ENCODE peak calls at places on chromosomes 5 and 9, in five cellular contexts. R, G, Z, K and B are unnamed samples.

GRCh38 chr9:26426732-26427131 is 465.9 kb downstream of the CAAP1 start:
- DNase-seq in R (no peak), G (no peak), Z (no peak), K (no peak), B (no peak)

GRCh38 chr9:6230037-6230778 is 14.6 kb downstream of the IL33 start:
- DNase-seq in R (no peak), G (no peak), Z (no peak), K (no peak), B (no peak)

GRCh38 chr9:82035332-82035731 is 46.8 kb downstream of the SPATA31D1 start:
- DNase-seq in R (no peak), G (no peak), Z (no peak), K (no peak), B (no peak)

GRCh38 chr9:16417101-16417500 is 453.4 kb downstream of the BNC2 start:
- DNase-seq in R (no peak), G (no peak), Z (no peak), K (peak; percentile 21), B (no peak)

GRCh38 chr5:72251386-72251785 is 68.7 kb downstream of the MRPS27 start:
- DNase-seq in R (no peak), G (no peak), Z (no peak), K (no peak), B (no peak)

GRCh38 chr5:55634204-55634785 is 77.8 kb downstream of the SLC38A9 start:
- DNase-seq in R (no peak), G (no peak), Z (no peak), K (no peak), B (no peak)

GRCh38 chr5:92543246-92543645 is 1037.8 kb downstream of the NR2F1-AS1 start:
- DNase-seq in R (no peak), G (no peak), Z (no peak), K (no peak), B (no peak)

GRCh38 chr5:173420108-173420507 is 91.9 kb upstream of the STC2 start:
- DNase-seq in R (no peak), G (no peak), Z (peak; percentile 82), K (no peak), B (no peak)

GRCh38 chr5:1892211-1892610 is 9.5 kb upstream of the IRX4 start:
- DNase-seq in R (no peak), G (no peak), Z (no peak), K (no peak), B (no peak)

GRCh38 chr5:11878846-11879245 is 25.4 kb downstream of the CTNND2 start:
- DNase-seq in R (no peak), G (no peak), Z (no peak), K (no peak), B (no peak)

GRCh38 chr9:75604661-75605060 is 285.8 kb upstream of the PCSK5 start:
- DNase-seq in R (no peak), G (no peak), Z (no peak), K (no peak), B (no peak)

GRCh38 chr5:179603308-179603707 is 20.2 kb downstream of the HNRNPH1 start:
- DNase-seq in R (no peak), G (no peak), Z (peak; percentile 51), K (no peak), B (no peak)

GRCh38 chr5:121296357-121296756 is 555.3 kb upstream of the FTMT start:
- DNase-seq in R (no peak), G (no peak), Z (no peak), K (no peak), B (no peak)

GRCh38 chr5:154474957-154475334 is 3.1 kb downstream of the HAND1 start:
- DNase-seq in R (no peak), G (no peak), Z (no peak), K (no peak), B (no peak)

GRCh38 chr5:15690611-15691010 is 190.6 kb downstream of the FBXL7 start:
- DNase-seq in R (no peak), G (no peak), Z (no peak), K (no peak), B (no peak)

GRCh38 chr5:39892708-39893107 is 467.9 kb upstream of the DAB2 start:
- DNase-seq in R (no peak), G (no peak), Z (no peak), K (no peak), B (no peak)

GRCh38 chr9:4742246-4742645 is 1.2 kb upstream of the AK3 start:
- DNase-seq in R (no peak), G (no peak), Z (no peak), K (no peak), B (no peak)

GRCh38 chr9:128892223-128892892 is 10.4 kb downstream of the LRRC8A start:
- DNase-seq in R (peak; percentile 89), G (no peak), Z (peak; percentile 97), K (peak; percentile 96), B (no peak)

GRCh38 chr5:13831236-13831810 is 113.2 kb downstream of the DNAH5 start:
- DNase-seq in R (no peak), G (no peak), Z (no peak), K (no peak), B (no peak)

GRCh38 chr5:10564838-10565784 is 1.2 kb downstream of the ANKRD33B start:
- DNase-seq in R (no peak), G (no peak), Z (no peak), K (no peak), B (peak; percentile 85)

GRCh38 chr5:38765461-38765861 is 80.4 kb upstream of the OSMR start:
- DNase-seq in R (no peak), G (no peak), Z (no peak), K (no peak), B (no peak)

GRCh38 chr9:128702445-128702948 is at the start of gene PKN3:
- DNase-seq in R (peak; percentile 92), G (peak; percentile 69), Z (peak; percentile 91), K (no peak), B (no peak)

GRCh38 chr9:131379056-131379455 is 14.8 kb upstream of the PRRC2B start:
- DNase-seq in R (no peak), G (no peak), Z (no peak), K (no peak), B (no peak)

GRCh38 chr9:21555911-21556310 is 73.8 kb upstream of the IFNE start:
- DNase-seq in R (no peak), G (no peak), Z (no peak), K (no peak), B (no peak)

GRCh38 chr5:1840741-1841521 is 39.7 kb downstream of the NDUFS6 start:
- DNase-seq in R (no peak), G (no peak), Z (no peak), K (no peak), B (no peak)

GRCh38 chr5:60195083-60195482 is 301.6 kb upstream of the PDE4D start:
- DNase-seq in R (no peak), G (no peak), Z (no peak), K (no peak), B (no peak)

GRCh38 chr9:69379250-69379982 is 54.4 kb downstream of the ENTREP1 start:
- DNase-seq in R (no peak), G (no peak), Z (no peak), K (peak; percentile 75), B (no peak)

GRCh38 chr5:106185661-106186081 is 1485.1 kb downstream of the EFNA5 start:
- DNase-seq in R (no peak), G (no peak), Z (no peak), K (no peak), B (no peak)

GRCh38 chr5:88889165-88890069 is 6.4 kb upstream of the MEF2C start:
- DNase-seq in R (peak; percentile 62), G (no peak), Z (peak; percentile 86), K (no peak), B (no peak)

GRCh38 chr9:99114846-99115500 is 10.1 kb downstream of the TGFBR1 start:
- DNase-seq in R (no peak), G (no peak), Z (no peak), K (no peak), B (no peak)

GRCh38 chr5:3656803-3657202 is 61.2 kb downstream of the IRX1 start:
- DNase-seq in R (no peak), G (no peak), Z (no peak), K (no peak), B (no peak)

GRCh38 chr9:111294691-111295451 is 35.2 kb downstream of the OR2K2 start:
- DNase-seq in R (no peak), G (no peak), Z (no peak), K (no peak), B (no peak)

GRCh38 chr5:170534177-170534576 is 30.4 kb downstream of the KCNIP1 start:
- DNase-seq in R (no peak), G (no peak), Z (peak; percentile 7), K (no peak), B (no peak)
- TF ChIP-seq POLR2AphosphoS5 in R (no peak), G (no peak), Z (no peak), K (no peak), B (no peak)

GRCh38 chr5:141437208-141437607 is 6.9 kb downstream of the PCDHGA12 start:
- DNase-seq in R (no peak), G (no peak), Z (no peak), K (no peak), B (no peak)

GRCh38 chr5:141441571-141442170 is 11.4 kb downstream of the PCDHGA12 start:
- DNase-seq in R (no peak), G (no peak), Z (no peak), K (no peak), B (no peak)

GRCh38 chr5:141434006-141434405 is 3.7 kb downstream of the PCDHGA12 start:
- DNase-seq in R (no peak), G (no peak), Z (no peak), K (no peak), B (no peak)

GRCh38 chr5:141439411-141440141 is 9.3 kb downstream of the PCDHGA12 start:
- DNase-seq in R (no peak), G (no peak), Z (no peak), K (no peak), B (no peak)
- TF ChIP-seq CTCF in R (no peak), G (no peak), Z (no peak), K (no peak), B (no peak)

GRCh38 chr5:139215176-139215975 is 17.2 kb upstream of the SIL1 start:
- DNase-seq in R (no peak), G (no peak), Z (no peak), K (no peak), B (no peak)
- TF ChIP-seq POLR2AphosphoS5 in R (no peak), G (no peak), Z (no peak), K (no peak), B (no peak)

DNA sequence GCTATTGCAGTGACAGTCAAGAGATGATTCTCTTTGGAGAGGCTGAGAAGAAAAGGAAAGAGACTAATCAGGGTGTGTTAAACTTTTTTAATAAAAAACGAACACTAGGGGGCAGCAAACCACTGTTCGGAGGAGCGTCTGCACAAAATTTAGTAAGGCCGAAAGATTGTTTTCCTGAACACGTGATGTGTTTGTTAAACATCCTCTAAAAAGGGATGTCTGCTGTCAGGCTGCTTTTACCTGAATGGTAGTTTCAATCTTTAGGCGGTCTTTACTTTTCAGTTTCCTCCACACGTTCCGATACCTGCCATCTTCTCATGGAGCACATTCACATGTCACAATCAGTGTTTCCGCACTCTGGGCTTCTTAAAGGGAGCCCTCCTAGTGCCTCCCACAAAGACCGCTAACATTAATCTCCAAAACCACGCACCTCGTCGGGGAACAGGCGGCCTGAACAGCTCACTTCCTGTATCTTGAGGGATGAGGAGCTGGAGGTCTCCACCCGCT is 125.2 kb downstream of the GPBP1 start:
- DNase-seq in R (peak; percentile 30), G (peak; percentile 79), Z (no peak), K (peak; percentile 47), B (no peak)
- TF ChIP-seq CTCF in R (peak; percentile 79), G (peak; percentile 24), Z (no peak), K (peak; percentile 65), B (peak; percentile 71)